ENCODE peak calls at places on chromosomes 13 and 19, in seven cellular contexts. G, E, Z, C, H, U and D are unnamed samples.

GRCh38 chr19:12247644-12248222 is 47.0 kb downstream of the ZNF44 start:
- DNase-seq in U (no peak), Z (no peak), G (no peak), H (no peak), C (no peak), E (no peak), D (no peak)

GRCh38 chr13:102903659-102904407 is 58.0 kb downstream of the ERCC5 start:
- DNase-seq in E (no peak), G (no peak), C (no peak), Z (peak), U (no peak), H (no peak), D (no peak)

GRCh38 chr19:54805665-54806515 is 2.5 kb downstream of the KIR2DL4 start:
- DNase-seq in E (no peak), C (no peak), Z (no peak), U (no peak), G (no peak), H (no peak), D (no peak)

GRCh38 chr13:20129076-20129475 is 31.8 kb downstream of the GJA3 start:
- DNase-seq in Z (no peak), U (no peak), C (no peak), E (no peak), G (no peak), H (no peak), D (no peak)

GRCh38 chr19:18848860-18849661 is 17.3 kb downstream of the UPF1 start:
- DNase-seq in E (no peak), Z (no peak), C (no peak), U (no peak), G (peak), H (peak), D (peak)

GRCh38 chr13:63463782-63464610 is 2048.3 kb upstream of the PCDH20 start:
- DNase-seq in H (no peak), C (no peak), G (no peak), U (peak), E (no peak), Z (no peak), D (no peak)

GRCh38 chr13:21518617-21519144 is 59.6 kb upstream of the ZDHHC20 start:
- DNase-seq in E (no peak), G (no peak), C (no peak), U (no peak), Z (no peak), H (no peak), D (no peak)

GRCh38 chr13:113410472-113411201 is 42.7 kb downstream of the ADPRHL1 start:
- DNase-seq in E (peak), C (no peak), Z (no peak), H (no peak), U (no peak), G (no peak), D (no peak)

GRCh38 chr19:46076951-46077814 is 36.4 kb upstream of the IGFL4 start:
- DNase-seq in E (peak), C (peak), H (peak), Z (peak), G (no peak), U (peak), D (peak)

GRCh38 chr13:92745233-92745632 is 481.4 kb upstream of the GPC6 start:
- DNase-seq in C (no peak), U (no peak), G (no peak), E (no peak), Z (no peak), H (no peak), D (no peak)

DNA sequence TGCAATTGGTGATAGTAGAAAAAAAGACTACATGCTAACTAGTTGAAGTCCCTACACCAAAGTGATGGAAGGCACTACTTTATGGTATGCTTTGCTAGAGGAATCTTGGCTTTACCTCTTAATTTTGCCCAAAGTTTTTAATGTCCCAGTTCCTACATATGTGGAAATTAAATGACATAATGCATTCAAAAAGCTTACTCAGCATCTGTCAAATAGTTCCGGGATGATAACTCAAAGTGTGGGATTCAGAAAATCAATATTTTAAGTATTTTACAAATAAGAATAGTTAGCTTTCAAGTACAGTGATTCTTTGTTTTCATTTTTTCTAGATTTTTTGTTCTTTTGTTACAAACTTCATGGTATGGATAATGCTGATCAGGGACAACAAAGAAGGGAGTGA is 211.6 kb downstream of the PCDH20 start:
- DNase-seq in G (no peak), Z (no peak), C (no peak), E (no peak), H (no peak), U (no peak), D (no peak)
- TF ChIP-seq POLR2AphosphoS5 in G (no peak), Z (no peak), C (no peak), E (no peak), H (no peak), U (no peak), D (no peak)

DNA sequence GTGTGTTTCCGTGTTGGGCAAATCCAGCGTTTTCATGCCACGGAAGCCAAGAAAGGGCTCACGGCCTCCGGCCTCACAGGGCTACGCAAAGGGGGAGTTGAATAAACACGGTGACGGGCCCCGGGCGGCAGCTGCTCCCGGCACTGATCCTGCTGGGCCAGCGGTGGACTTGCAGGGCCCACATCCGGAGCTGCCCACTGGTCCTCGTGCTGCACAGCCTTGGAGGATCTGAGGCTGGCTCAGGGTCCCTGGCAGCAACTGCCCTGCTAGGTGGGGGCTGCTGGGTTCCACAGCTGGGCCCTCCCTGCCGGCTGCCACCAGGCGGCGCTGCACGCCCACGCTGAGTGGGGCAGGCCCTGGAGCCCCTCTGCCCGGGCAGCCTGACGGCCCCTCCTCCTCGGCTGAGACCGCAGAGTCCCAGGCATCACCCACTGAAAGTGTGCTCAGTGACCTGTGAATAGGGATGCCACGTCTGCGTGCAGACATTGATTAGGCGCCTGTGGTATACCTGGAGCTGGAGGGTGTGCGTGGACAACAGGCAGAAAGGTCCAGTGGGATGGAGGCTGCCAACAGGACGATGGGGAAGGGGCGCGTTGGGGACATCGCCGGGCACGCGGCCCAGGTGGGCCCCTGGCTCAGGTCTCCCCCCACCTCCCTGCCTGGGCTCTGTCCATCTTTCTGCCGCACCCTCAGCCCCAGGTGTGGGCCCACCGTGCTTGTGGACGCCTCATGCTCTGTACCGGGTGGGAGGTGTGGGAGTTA is 5.3 kb upstream of the HCN2 start:
- DNase-seq in G (no peak), U (peak), H (no peak), E (no peak), C (peak), Z (peak), D (no peak)
- TF ChIP-seq POLR2AphosphoS5 in G (no peak), U (peak), H (no peak), E (no peak), C (no peak), Z (peak), D (peak)

DNA sequence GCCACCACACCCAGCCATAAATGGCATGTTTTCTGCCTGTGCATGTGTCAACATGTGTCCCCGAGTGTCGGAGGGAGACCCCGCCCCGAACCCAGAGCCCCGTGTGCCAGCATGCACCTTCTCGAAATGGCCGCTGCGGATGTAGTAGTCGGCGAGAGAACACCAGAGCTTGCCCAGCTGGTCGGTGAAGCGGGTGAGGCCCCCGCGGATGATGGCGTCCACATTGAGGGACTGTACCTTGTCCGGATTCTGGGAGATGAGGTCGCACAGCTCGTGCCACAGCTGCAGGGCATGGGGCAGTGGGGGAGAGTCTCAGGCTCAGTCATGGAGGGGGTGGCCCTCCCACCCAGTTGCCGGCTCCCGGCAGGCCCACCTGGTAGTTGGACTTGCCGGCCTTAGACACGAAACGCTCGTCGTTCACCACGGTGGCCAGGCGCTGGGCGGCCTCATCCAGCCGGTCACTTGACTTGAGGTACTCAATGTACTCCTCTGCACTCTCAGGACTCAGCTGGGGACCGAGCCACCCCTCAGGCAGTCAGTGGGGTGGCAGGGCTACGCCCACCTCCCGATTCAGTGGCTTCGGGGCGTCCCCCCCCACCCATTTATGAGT is 3.5 kb downstream of the XAB2 start:
- DNase-seq in U (no peak), C (no peak), H (no peak), G (no peak), E (no peak), Z (no peak), D (no peak)
- TF ChIP-seq POLR2AphosphoS5 in U (no peak), C (no peak), H (no peak), G (no peak), E (no peak), Z (no peak), D (no peak)

GRCh38 chr19:37997911-37998344 is 90.9 kb downstream of the SIPA1L3 start:
- DNase-seq in U (no peak), G (no peak), Z (no peak), E (peak), C (no peak), H (no peak), D (no peak)
- TF ChIP-seq POLR2AphosphoS5 in U (no peak), G (no peak), Z (no peak), E (peak), C (no peak), H (no peak), D (no peak)

GRCh38 chr19:32652893-32653625 is 21.9 kb downstream of the ANKRD27 start:
- DNase-seq in Z (no peak), E (no peak), G (peak), C (peak), H (peak), U (no peak), D (no peak)
- TF ChIP-seq POLR2AphosphoS5 in Z (no peak), E (no peak), G (no peak), C (no peak), H (no peak), U (no peak), D (no peak)

GRCh38 chr19:39924952-39925351 is 9.5 kb downstream of the FCGBP start:
- DNase-seq in C (peak), H (no peak), Z (no peak), G (no peak), U (no peak), E (no peak), D (no peak)

GRCh38 chr19:39926170-39926755 is 8.2 kb downstream of the FCGBP start:
- DNase-seq in H (no peak), C (peak), E (no peak), G (no peak), U (no peak), Z (no peak), D (no peak)

GRCh38 chr19:39927076-39927475 is 7.4 kb downstream of the FCGBP start:
- DNase-seq in G (no peak), U (no peak), C (peak), E (no peak), Z (no peak), H (no peak), D (no peak)

GRCh38 chr19:39924389-39924788 is 10.0 kb downstream of the FCGBP start:
- DNase-seq in E (no peak), G (no peak), U (no peak), Z (peak), C (peak), H (no peak), D (no peak)

GRCh38 chr19:39923862-39924261 is 10.6 kb downstream of the FCGBP start:
- DNase-seq in C (no peak), H (no peak), Z (no peak), G (no peak), E (no peak), U (no peak), D (no peak)
- TF ChIP-seq POLR2AphosphoS5 in C (no peak), H (no peak), Z (no peak), G (no peak), E (no peak), U (no peak), D (no peak)

GRCh38 chr19:3049089-3049488 is 13.2 kb downstream of the TLE5 start:
- DNase-seq in Z (no peak), C (no peak), G (no peak), E (no peak), H (no peak), U (no peak), D (no peak)

GRCh38 chr19:3045885-3046603 is 16.3 kb downstream of the TLE5 start:
- DNase-seq in G (no peak), C (no peak), U (no peak), Z (peak), E (no peak), H (no peak), D (no peak)

GRCh38 chr19:3048190-3048533 is 14.1 kb downstream of the TLE5 start:
- DNase-seq in E (no peak), Z (no peak), G (no peak), C (no peak), U (no peak), H (no peak), D (no peak)

GRCh38 chr19:3046621-3047306 is 15.5 kb downstream of the TLE5 start:
- DNase-seq in E (no peak), G (no peak), H (peak), Z (peak), U (no peak), C (no peak), D (no peak)

GRCh38 chr19:3047307-3048189 is 14.7 kb downstream of the TLE5 start:
- DNase-seq in C (peak), Z (peak), G (peak), H (peak), E (peak), U (no peak), D (peak)
- TF ChIP-seq POLR2AphosphoS5 in C (no peak), Z (no peak), G (no peak), H (peak), E (peak), U (no peak), D (no peak)

DNA sequence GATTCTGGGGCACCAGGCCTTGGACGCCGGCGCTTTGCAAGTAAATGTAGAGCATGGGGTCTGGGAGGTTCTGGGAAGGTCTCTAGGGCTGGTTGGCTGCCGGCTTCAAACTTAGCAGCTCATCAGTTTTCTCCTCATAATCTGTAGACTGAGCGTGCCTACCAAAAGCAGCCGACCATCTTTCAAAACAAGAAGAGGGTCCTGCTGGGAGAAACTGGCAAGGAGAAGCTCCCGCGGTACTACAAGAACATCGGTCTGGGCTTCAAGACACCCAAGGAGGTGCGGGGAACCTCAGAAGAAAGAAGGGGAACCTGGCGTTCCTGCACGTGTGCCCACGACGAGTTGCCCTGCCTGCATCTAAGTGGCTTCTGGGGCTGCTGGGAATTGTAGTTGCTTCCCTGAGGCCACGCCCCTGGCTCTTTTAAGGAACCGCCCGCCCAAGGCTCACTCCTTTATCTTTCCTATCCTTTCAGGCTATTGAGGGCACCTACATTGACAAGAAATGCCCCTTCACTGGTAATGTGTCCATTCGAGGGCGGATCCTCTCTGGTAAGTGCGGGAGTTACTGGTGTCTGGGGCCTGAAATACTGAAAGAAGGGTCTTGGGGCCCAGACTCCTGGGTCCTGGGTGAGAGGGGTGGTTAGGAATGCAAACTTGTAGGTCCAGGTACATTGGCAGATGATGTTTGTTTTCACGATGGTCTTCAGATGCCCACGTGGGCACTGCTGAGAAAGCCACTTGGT is 984 bp downstream of the RPS11 start:
- DNase-seq in H (no peak), E (no peak), C (peak), Z (peak), U (no peak), G (peak), D (peak)
- TF ChIP-seq POLR2AphosphoS5 in H (peak), E (peak), C (peak), Z (no peak), U (peak), G (peak), D (peak)